ENCODE peak calls at places on chromosome 19, in six cellular contexts. One of them, this sample, is unnamed.

GRCh38 chr19:14507704-14508246 is 10.4 kb downstream of the DNAJB1 start:
- DNase-seq in NCI-H1417: no peak
- DNase-seq in ELF-1: no peak
- DNase-seq in Peyer's patch: no peak
- DNase-seq in SW480: no peak
- DNase-seq in Calu3: peak
- DNase-seq in this sample: no peak

GRCh38 chr19:46409146-46409545 is 4.2 kb downstream of the CCDC8 start:
- DNase-seq in ELF-1: no peak
- DNase-seq in Peyer's patch: no peak
- DNase-seq in SW480: no peak
- DNase-seq in NCI-H1417: no peak
- DNase-seq in Calu3: no peak
- DNase-seq in this sample: no peak

GRCh38 chr19:54190503-54190941 is 586 bp upstream of the TSEN34 start:
- DNase-seq in NCI-H1417: peak
- DNase-seq in Peyer's patch: peak
- DNase-seq in Calu3: peak
- DNase-seq in ELF-1: peak
- DNase-seq in SW480: peak
- DNase-seq in this sample: peak

GRCh38 chr19:17089238-17089637 is 13.7 kb downstream of the MYO9B start:
- DNase-seq in SW480: no peak
- DNase-seq in Calu3: no peak
- DNase-seq in Peyer's patch: no peak
- DNase-seq in NCI-H1417: no peak
- DNase-seq in ELF-1: no peak
- DNase-seq in this sample: no peak

GRCh38 chr19:54141356-54141755 is 3.8 kb downstream of the CNOT3 start:
- DNase-seq in Calu3: no peak
- DNase-seq in ELF-1: no peak
- DNase-seq in Peyer's patch: no peak
- DNase-seq in SW480: no peak
- DNase-seq in NCI-H1417: no peak
- DNase-seq in this sample: no peak

GRCh38 chr19:48630289-48631036 is 6.7 kb downstream of the DBP start:
- DNase-seq in SW480: peak
- DNase-seq in Calu3: no peak
- DNase-seq in NCI-H1417: no peak
- DNase-seq in Peyer's patch: no peak
- DNase-seq in ELF-1: peak
- DNase-seq in this sample: no peak

GRCh38 chr19:13149628-13150186 is 468 bp downstream of the STX10 start:
- DNase-seq in NCI-H1417: peak
- DNase-seq in ELF-1: peak
- DNase-seq in SW480: peak
- DNase-seq in Peyer's patch: peak
- DNase-seq in Calu3: no peak
- DNase-seq in this sample: peak

GRCh38 chr19:41882568-41883462 is at the start of gene ARHGEF1:
- DNase-seq in Peyer's patch: peak
- DNase-seq in Calu3: peak
- DNase-seq in NCI-H1417: no peak
- DNase-seq in SW480: no peak
- DNase-seq in ELF-1: no peak
- DNase-seq in this sample: peak

GRCh38 chr19:920051-920857 is 3.1 kb downstream of the KISS1R start:
- DNase-seq in NCI-H1417: peak
- DNase-seq in ELF-1: peak
- DNase-seq in SW480: peak
- DNase-seq in Peyer's patch: peak
- DNase-seq in Calu3: peak
- DNase-seq in this sample: no peak

GRCh38 chr19:29202281-29202680 is 10.7 kb downstream of the UQCRFS1 start:
- DNase-seq in Peyer's patch: no peak
- DNase-seq in ELF-1: no peak
- DNase-seq in Calu3: no peak
- DNase-seq in SW480: no peak
- DNase-seq in NCI-H1417: no peak
- DNase-seq in this sample: no peak

GRCh38 chr19:53808710-53809125 is 15.4 kb downstream of the NLRP12 start:
- DNase-seq in SW480: peak
- DNase-seq in NCI-H1417: no peak
- DNase-seq in ELF-1: peak
- DNase-seq in Calu3: peak
- DNase-seq in Peyer's patch: no peak
- DNase-seq in this sample: peak

GRCh38 chr19:48006762-48007161 is 12.3 kb downstream of the ELSPBP1 start:
- DNase-seq in Calu3: peak
- DNase-seq in Peyer's patch: no peak
- DNase-seq in ELF-1: no peak
- DNase-seq in SW480: peak
- DNase-seq in NCI-H1417: no peak
- DNase-seq in this sample: no peak

GRCh38 chr19:40421468-40421778 is 4.4 kb downstream of the SERTAD1 start:
- DNase-seq in NCI-H1417: no peak
- DNase-seq in ELF-1: no peak
- DNase-seq in Peyer's patch: no peak
- DNase-seq in Calu3: no peak
- DNase-seq in SW480: no peak
- DNase-seq in this sample: no peak

GRCh38 chr19:16326401-16327130 is 1.9 kb downstream of the KLF2 start:
- DNase-seq in NCI-H1417: no peak
- DNase-seq in ELF-1: peak
- DNase-seq in Calu3: no peak
- DNase-seq in Peyer's patch: peak
- DNase-seq in SW480: no peak
- DNase-seq in this sample: no peak

GRCh38 chr19:38152461-38153379 is 71.3 kb downstream of the DPF1 start:
- DNase-seq in Peyer's patch: no peak
- DNase-seq in Calu3: no peak
- DNase-seq in SW480: no peak
- DNase-seq in NCI-H1417: no peak
- DNase-seq in ELF-1: no peak
- DNase-seq in this sample: no peak

GRCh38 chr19:17802137-17802858 is 7.4 kb downstream of the B3GNT3 start:
- DNase-seq in SW480: no peak
- DNase-seq in Peyer's patch: no peak
- DNase-seq in Calu3: no peak
- DNase-seq in NCI-H1417: no peak
- DNase-seq in ELF-1: no peak
- DNase-seq in this sample: no peak

GRCh38 chr19:10719466-10719961 is 1.6 kb downstream of the DNM2 start:
- DNase-seq in Calu3: no peak
- DNase-seq in SW480: no peak
- DNase-seq in NCI-H1417: no peak
- DNase-seq in ELF-1: no peak
- DNase-seq in Peyer's patch: no peak
- DNase-seq in this sample: no peak

This sample was measured in NCI-H2227 treated with DMSO at 0.1 percent for 48 hours.